ENCODE peak calls at places on chromosomes 16 and 17, in eight cellular contexts. One of them, this sample, is unnamed.

GRCh38 chr17:28142355-28142754 is 99.9 kb downstream of the NLK start:
- DNase-seq in effector memory CD4-positive, alpha-beta T cell: no peak
- DNase-seq in activated CD4-positive, alpha-beta T cell treated with anti-CD3 and anti-CD28 coated beads for 36 hours: no peak
- DNase-seq in GM03348: no peak
- DNase-seq in ACHN: no peak
- DNase-seq in posterior cingulate gyrus: no peak
- DNase-seq in glutamatergic neuron: no peak
- DNase-seq in GDM1: no peak
- DNase-seq in this sample: no peak

GRCh38 chr16:9868606-9869149 is 313.6 kb downstream of the GRIN2A start:
- DNase-seq in effector memory CD4-positive, alpha-beta T cell: no peak
- DNase-seq in glutamatergic neuron: no peak
- DNase-seq in ACHN: no peak
- DNase-seq in activated CD4-positive, alpha-beta T cell treated with anti-CD3 and anti-CD28 coated beads for 36 hours: no peak
- DNase-seq in GDM1: no peak
- DNase-seq in GM03348: no peak
- DNase-seq in posterior cingulate gyrus: peak; percentile 79
- DNase-seq in this sample: no peak

GRCh38 chr16:54774768-54775167 is 155.9 kb upstream of the IRX5 start:
- DNase-seq in posterior cingulate gyrus: no peak
- DNase-seq in glutamatergic neuron: no peak
- DNase-seq in GDM1: no peak
- DNase-seq in effector memory CD4-positive, alpha-beta T cell: no peak
- DNase-seq in GM03348: no peak
- DNase-seq in ACHN: no peak
- DNase-seq in activated CD4-positive, alpha-beta T cell treated with anti-CD3 and anti-CD28 coated beads for 36 hours: no peak
- DNase-seq in this sample: no peak

GRCh38 chr17:17536702-17537101 is 40.5 kb upstream of the RASD1 start:
- DNase-seq in GDM1: no peak
- DNase-seq in glutamatergic neuron: no peak
- DNase-seq in GM03348: no peak
- DNase-seq in activated CD4-positive, alpha-beta T cell treated with anti-CD3 and anti-CD28 coated beads for 36 hours: no peak
- DNase-seq in posterior cingulate gyrus: no peak
- DNase-seq in ACHN: no peak
- DNase-seq in effector memory CD4-positive, alpha-beta T cell: no peak
- DNase-seq in this sample: no peak

GRCh38 chr16:67537636-67538591 is 9.3 kb downstream of the RIPOR1 start:
- DNase-seq in glutamatergic neuron: peak; percentile 61
- DNase-seq in GM03348: peak; percentile 81
- DNase-seq in ACHN: no peak
- DNase-seq in posterior cingulate gyrus: peak; percentile 89
- DNase-seq in activated CD4-positive, alpha-beta T cell treated with anti-CD3 and anti-CD28 coated beads for 36 hours: peak; percentile 74
- DNase-seq in effector memory CD4-positive, alpha-beta T cell: peak; percentile 70
- DNase-seq in GDM1: no peak
- DNase-seq in this sample: no peak

GRCh38 chr17:27543464-27543856 is 87.2 kb downstream of the KSR1 start:
- DNase-seq in posterior cingulate gyrus: no peak
- DNase-seq in glutamatergic neuron: no peak
- DNase-seq in GM03348: no peak
- DNase-seq in effector memory CD4-positive, alpha-beta T cell: no peak
- DNase-seq in ACHN: no peak
- DNase-seq in GDM1: no peak
- DNase-seq in activated CD4-positive, alpha-beta T cell treated with anti-CD3 and anti-CD28 coated beads for 36 hours: no peak
- DNase-seq in this sample: no peak

GRCh38 chr16:3304370-3304769 is 860 bp downstream of the TIGD7 start:
- DNase-seq in glutamatergic neuron: no peak
- DNase-seq in activated CD4-positive, alpha-beta T cell treated with anti-CD3 and anti-CD28 coated beads for 36 hours: no peak
- DNase-seq in effector memory CD4-positive, alpha-beta T cell: no peak
- DNase-seq in GDM1: no peak
- DNase-seq in posterior cingulate gyrus: no peak
- DNase-seq in ACHN: no peak
- DNase-seq in GM03348: no peak
- DNase-seq in this sample: no peak

GRCh38 chr17:1703063-1703462 is 7.1 kb downstream of the TLCD2 start:
- DNase-seq in posterior cingulate gyrus: peak; percentile 0
- DNase-seq in effector memory CD4-positive, alpha-beta T cell: no peak
- DNase-seq in activated CD4-positive, alpha-beta T cell treated with anti-CD3 and anti-CD28 coated beads for 36 hours: no peak
- DNase-seq in ACHN: no peak
- DNase-seq in GM03348: no peak
- DNase-seq in GDM1: no peak
- DNase-seq in glutamatergic neuron: no peak
- DNase-seq in this sample: no peak

GRCh38 chr16:54201200-54201599 is 85.4 kb downstream of the IRX3 start:
- DNase-seq in ACHN: peak; percentile 2
- DNase-seq in glutamatergic neuron: no peak
- DNase-seq in effector memory CD4-positive, alpha-beta T cell: no peak
- DNase-seq in activated CD4-positive, alpha-beta T cell treated with anti-CD3 and anti-CD28 coated beads for 36 hours: no peak
- DNase-seq in GM03348: no peak
- DNase-seq in GDM1: no peak
- DNase-seq in posterior cingulate gyrus: no peak
- DNase-seq in this sample: no peak

GRCh38 chr17:3033248-3033640 is 30.2 kb downstream of the OR1D5 start:
- DNase-seq in posterior cingulate gyrus: peak; percentile 65
- DNase-seq in GM03348: no peak
- DNase-seq in activated CD4-positive, alpha-beta T cell treated with anti-CD3 and anti-CD28 coated beads for 36 hours: no peak
- DNase-seq in ACHN: no peak
- DNase-seq in GDM1: no peak
- DNase-seq in effector memory CD4-positive, alpha-beta T cell: no peak
- DNase-seq in glutamatergic neuron: no peak
- DNase-seq in this sample: no peak